ENCODE peak calls at places on chromosomes 7 and 10, in nine cellular contexts. Q is AG04450; X is NB4; N is GM12865; T is heart left ventricle; K is spleen; Y is Calu3; V is CD4-positive, alpha-beta T cell; I is progenitor cell of endocrine pancreas. B is an unnamed sample.

GRCh38 chr7:28318126-28318762 is 94.1 kb upstream of the CREB5 start:
- DNase-seq in K (no peak), Q (no peak), Y (no peak), V (no peak), T (no peak), X (no peak), I (no peak), N (no peak), B (no peak)

GRCh38 chr10:73238990-73239566 is 8.0 kb downstream of the DNAJC9 start:
- DNase-seq in N (no peak), K (no peak), V (no peak), X (no peak), Y (no peak), I (no peak), Q (no peak), T (no peak), B (no peak)

GRCh38 chr10:7998831-7999230 is 55.7 kb upstream of the GATA3 start:
- DNase-seq in K (no peak), X (no peak), V (no peak), T (no peak), Y (no peak), Q (no peak), I (no peak), N (no peak), B (no peak)

GRCh38 chr10:119177708-119178370 is 773 bp downstream of the PRDX3 start:
- DNase-seq in T (no peak), Q (no peak), V (no peak), X (no peak), N (peak), K (no peak), I (no peak), Y (no peak), B (no peak)

GRCh38 chr10:48215148-48215982 is 59.1 kb downstream of the FRMPD2 start:
- DNase-seq in Q (no peak), T (no peak), X (peak), I (peak), Y (peak), N (peak), K (no peak), V (no peak), B (no peak)

GRCh38 chr10:104254493-104255243 is at the start of gene GSTO1:
- DNase-seq in T (peak), Q (peak), N (peak), V (no peak), Y (peak), I (peak), K (peak), X (peak), B (no peak)

GRCh38 chr10:127012769-127013152 is 107.5 kb downstream of the DOCK1 start:
- DNase-seq in V (no peak), I (no peak), K (no peak), Y (peak), N (no peak), X (no peak), T (peak), Q (no peak), B (no peak)

GRCh38 chr7:95999481-95999880 is 227.1 kb downstream of the DYNC1I1 start:
- DNase-seq in I (no peak), N (no peak), Y (no peak), T (no peak), V (no peak), Q (no peak), K (no peak), X (no peak), B (no peak)

GRCh38 chr7:98599886-98600285 is 17.2 kb upstream of the NPTX2 start:
- DNase-seq in K (no peak), V (no peak), I (no peak), N (no peak), Y (no peak), X (no peak), Q (no peak), T (no peak), B (no peak)

GRCh38 chr10:131841669-131842139 is 59.1 kb upstream of the PPP2R2D start:
- DNase-seq in T (peak), Y (no peak), K (peak), X (no peak), I (peak), N (no peak), Q (no peak), V (no peak), B (peak)

GRCh38 chr7:20007510-20007909 is 209.7 kb downstream of the MACC1 start:
- DNase-seq in X (no peak), K (no peak), T (no peak), I (no peak), V (no peak), N (no peak), Q (no peak), Y (no peak), B (no peak)

GRCh38 chr7:100545636-100546128 is 6.7 kb downstream of the AGFG2 start:
- DNase-seq in I (no peak), X (peak), Q (peak), Y (peak), V (no peak), K (no peak), N (peak), T (no peak), B (no peak)

GRCh38 chr10:86659721-86660438 is 5.5 kb downstream of the OPN4 start:
- DNase-seq in X (peak), Y (no peak), Q (no peak), N (no peak), I (no peak), V (no peak), T (peak), K (peak), B (no peak)

GRCh38 chr7:115631782-115632181 is 398.8 kb downstream of the TFEC start:
- DNase-seq in K (no peak), T (no peak), Y (no peak), N (no peak), I (no peak), V (no peak), X (no peak), Q (no peak), B (no peak)

GRCh38 chr7:97064972-97065587 is 40.4 kb upstream of the DLX5 start:
- DNase-seq in T (no peak), Q (peak), N (peak), V (no peak), K (no peak), X (peak), Y (peak), I (no peak), B (no peak)

GRCh38 chr7:128739990-128740682 is 977 bp downstream of the CALU start:
- DNase-seq in Y (no peak), I (no peak), V (no peak), Q (no peak), K (no peak), X (no peak), N (no peak), T (no peak), B (no peak)

GRCh38 chr7:149871576-149871975 is 2.2 kb upstream of the ATP6V0E2 start:
- DNase-seq in X (no peak), Y (no peak), T (no peak), V (no peak), I (no peak), Q (no peak), K (no peak), N (no peak), B (no peak)

GRCh38 chr10:35946556-35946955 is 304.5 kb upstream of the FZD8 start:
- DNase-seq in I (no peak), Y (no peak), V (no peak), N (no peak), Q (no peak), K (no peak), T (no peak), X (no peak), B (no peak)

GRCh38 chr7:78055160-78055559 is 256.6 kb downstream of the PHTF2 start:
- DNase-seq in K (no peak), Y (no peak), V (no peak), I (no peak), X (no peak), T (no peak), Q (no peak), N (no peak), B (no peak)

GRCh38 chr7:726854-727103 is 280 bp downstream of the DNAAF5 start:
- DNase-seq in T (no peak), Q (no peak), K (no peak), X (no peak), V (no peak), I (no peak), N (no peak), Y (no peak), B (no peak)

GRCh38 chr10:1464866-1465265 is 272.5 kb downstream of the ADARB2 start:
- DNase-seq in X (no peak), T (no peak), I (no peak), K (no peak), N (no peak), Y (no peak), Q (no peak), V (no peak), B (no peak)

DNA sequence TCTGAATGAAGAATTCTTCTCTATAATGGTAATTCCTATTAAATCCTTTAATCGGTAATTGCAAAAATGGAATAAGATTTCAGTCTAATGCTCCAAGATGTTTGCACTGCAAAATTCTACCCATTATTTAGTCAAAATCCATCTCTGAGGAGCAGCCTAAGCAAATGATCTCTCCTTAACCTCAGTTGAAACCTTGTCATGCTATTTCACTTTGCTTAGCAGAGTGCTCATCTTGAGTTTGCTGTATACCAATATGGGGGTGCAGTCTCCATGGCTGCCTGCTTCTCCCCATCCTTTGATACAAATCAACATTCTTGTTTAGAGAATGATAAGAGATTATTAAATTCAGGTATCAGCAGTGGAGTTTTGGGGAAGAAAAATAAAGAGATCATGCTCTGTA is 982.0 kb downstream of the NRG3 start:
- DNase-seq in Y (no peak), Q (no peak), K (no peak), X (no peak), V (no peak), T (no peak), I (no peak), N (no peak), B (no peak)
- TF ChIP-seq CTCF in Y (no peak), Q (no peak), K (no peak), X (no peak), V (no peak), T (no peak), I (no peak), N (no peak), B (no peak)

GRCh38 chr7:16627236-16627635 is 18.3 kb downstream of the ANKMY2 start:
- DNase-seq in Y (no peak), N (no peak), Q (no peak), V (no peak), X (no peak), I (no peak), K (no peak), T (no peak), B (no peak)
- TF ChIP-seq CTCF in Y (no peak), N (no peak), Q (no peak), V (no peak), X (no peak), I (no peak), K (no peak), T (no peak), B (no peak)

GRCh38 chr10:85603167-85603940 is 763.2 kb downstream of the GRID1 start:
- DNase-seq in K (no peak), Q (no peak), N (no peak), V (no peak), T (no peak), X (no peak), I (no peak), Y (no peak), B (peak)

GRCh38 chr10:85602306-85602705 is 764.3 kb downstream of the GRID1 start:
- DNase-seq in Y (no peak), N (no peak), T (no peak), K (no peak), Q (no peak), V (no peak), X (no peak), I (no peak), B (peak)

GRCh38 chr10:85604136-85604725 is 762.4 kb downstream of the GRID1 start:
- DNase-seq in Q (no peak), X (no peak), I (no peak), Y (no peak), K (no peak), V (no peak), N (no peak), T (no peak), B (peak)

GRCh38 chr10:85601526-85601925 is 765.1 kb downstream of the GRID1 start:
- DNase-seq in N (no peak), X (no peak), K (no peak), V (no peak), I (no peak), Q (no peak), Y (no peak), T (no peak), B (peak)

GRCh38 chr10:85602713-85603112 is 763.9 kb downstream of the GRID1 start:
- DNase-seq in T (no peak), V (no peak), Q (no peak), K (no peak), N (no peak), I (no peak), Y (no peak), X (no peak), B (no peak)
- TF ChIP-seq CTCF in T (no peak), V (no peak), Q (no peak), K (no peak), N (no peak), I (no peak), Y (no peak), X (no peak), B (no peak)

GRCh38 chr7:30502470-30503251 is 2.0 kb downstream of the GGCT start:
- DNase-seq in V (no peak), N (no peak), K (no peak), I (no peak), Y (no peak), Q (no peak), T (no peak), X (peak), B (no peak)

GRCh38 chr7:30501264-30501663 is 3.4 kb downstream of the GGCT start:
- DNase-seq in X (no peak), Y (no peak), T (no peak), V (no peak), Q (no peak), N (no peak), K (no peak), I (no peak), B (no peak)

GRCh38 chr7:30503273-30504212 is 1.1 kb downstream of the GGCT start:
- DNase-seq in Q (no peak), X (peak), Y (no peak), N (no peak), V (no peak), T (no peak), I (no peak), K (no peak), B (no peak)

GRCh38 chr7:30504347-30505173 is at the start of gene GGCT:
- DNase-seq in Y (peak), Q (peak), I (peak), X (peak), K (peak), T (peak), V (peak), N (peak), B (peak)

GRCh38 chr7:30505174-30505697 is 607 bp upstream of the GGCT start:
- DNase-seq in K (no peak), V (no peak), Q (no peak), Y (no peak), N (no peak), X (no peak), T (no peak), I (no peak), B (no peak)
- TF ChIP-seq CTCF in K (no peak), V (no peak), Q (peak), Y (no peak), N (no peak), X (no peak), T (no peak), I (no peak), B (no peak)

GRCh38 chr7:74051629-74052410 is 23.8 kb downstream of the ELN start:
- DNase-seq in T (peak), Y (peak), N (peak), K (peak), V (no peak), X (peak), Q (no peak), I (peak), B (no peak)
- TF ChIP-seq CTCF in T (no peak), Y (peak), N (peak), K (no peak), V (no peak), X (peak), Q (peak), I (peak), B (peak)